ENCODE peak calls at places on chromosomes 4 and X, in four cellular contexts. J is uterus, A is endodermal cell, L is mesendoderm. N is an unnamed sample.

GRCh38 chrX:63258144-63258543 is 93.0 kb downstream of the SPIN4 start:
- DNase-seq in J (no peak), L (no peak), A (no peak), N (no peak)

GRCh38 chr4:89110541-89110985 is 770 bp upstream of the TIGD2 start:
- DNase-seq in J (no peak), L (peak), A (peak), N (peak)

GRCh38 chrX:113644426-113644825 is 803.8 kb upstream of the AMOT start:
- DNase-seq in J (no peak), A (no peak), L (no peak), N (no peak)

GRCh38 chr4:27616166-27616565 is 755.5 kb downstream of the STIM2 start:
- DNase-seq in L (no peak), A (no peak), J (no peak), N (no peak)

GRCh38 chr4:154908168-154908567 is 127.1 kb downstream of the RBM46 start:
- DNase-seq in A (no peak), L (no peak), J (no peak), N (no peak)

GRCh38 chr4:8911311-8912088 is 39.9 kb upstream of the HMX1 start:
- DNase-seq in L (no peak), A (peak), J (no peak), N (peak)

GRCh38 chrX:110665636-110666035 is 130.0 kb downstream of the CHRDL1 start:
- DNase-seq in A (peak), J (no peak), L (peak), N (no peak)

GRCh38 chr4:21780158-21780557 is 168.4 kb downstream of the KCNIP4 start:
- DNase-seq in A (no peak), J (no peak), L (no peak), N (no peak)

GRCh38 chr4:40197879-40198689 is 1.3 kb downstream of the RHOH start:
- DNase-seq in A (no peak), J (no peak), L (peak), N (no peak)

GRCh38 chrX:106874075-106874474 is 29.1 kb downstream of the RIPPLY1 start:
- DNase-seq in A (no peak), J (no peak), L (peak), N (no peak)

GRCh38 chrX:44903107-44903506 is 30.1 kb downstream of the KDM6A start:
- DNase-seq in A (no peak), L (peak), J (no peak), N (no peak)

GRCh38 chrX:10157032-10157341 is 212 bp downstream of the CLCN4 start:
- DNase-seq in L (no peak), A (no peak), J (no peak), N (no peak)

GRCh38 chrX:24332868-24333267 is 19.0 kb upstream of the SUPT20HL2 start:
- DNase-seq in J (no peak), L (no peak), A (no peak), N (no peak)

GRCh38 chrX:499870-500364 is 113.2 kb upstream of the PPP2R3B start:
- DNase-seq in L (no peak), J (no peak), A (peak), N (no peak)

GRCh38 chr4:57214654-57215411 is 104.6 kb upstream of the IGFBP7 start:
- DNase-seq in J (no peak), L (no peak), A (no peak), N (no peak)

GRCh38 chr4:119027815-119028214 is 107.8 kb upstream of the MYOZ2 start:
- DNase-seq in L (no peak), A (no peak), J (no peak), N (no peak)
- H3K4me3 ChIP-seq in L (no peak), A (no peak), J (peak), N (peak)

GRCh38 chr4:140238353-140239041 is 84.5 kb upstream of the MAML3 start:
- DNase-seq in J (peak), L (peak), A (peak), N (peak)

GRCh38 chr4:140240237-140240636 is 86.3 kb upstream of the MAML3 start:
- DNase-seq in J (no peak), A (no peak), L (no peak), N (no peak)

GRCh38 chr4:140237616-140238352 is 83.8 kb upstream of the MAML3 start:
- DNase-seq in L (peak), J (peak), A (peak), N (peak)

GRCh38 chr4:140236649-140237160 is 82.7 kb upstream of the MAML3 start:
- DNase-seq in J (no peak), A (no peak), L (no peak), N (no peak)

DNA sequence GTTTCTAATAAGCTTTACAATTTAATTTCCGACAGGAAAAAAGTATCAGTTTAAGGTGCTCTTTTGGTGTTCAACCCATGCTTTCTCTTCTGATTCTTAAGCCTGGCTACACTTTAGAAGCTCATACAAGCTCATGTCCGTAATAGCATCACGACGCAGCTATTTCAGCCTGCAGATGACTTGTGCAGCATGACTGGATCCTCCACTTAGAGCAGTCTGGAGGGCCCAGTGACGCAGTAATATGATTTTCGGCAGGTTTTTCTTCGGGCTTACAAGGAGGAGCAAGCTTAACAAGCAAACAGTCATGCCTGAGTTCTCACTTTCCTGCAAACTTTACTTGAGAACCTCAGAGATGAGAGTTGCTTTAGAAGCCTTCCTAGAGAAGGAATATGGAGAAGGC is 85.3 kb upstream of the MAML3 start:
- DNase-seq in J (no peak), A (no peak), L (no peak), N (no peak)
- H3K27ac ChIP-seq in J (no peak), A (no peak), L (no peak), N (peak)

GRCh38 chrX:108349210-108349609 is 89.0 kb downstream of the COL4A6 start:
- DNase-seq in A (no peak), J (no peak), L (no peak), N (no peak)
- H3K4me3 ChIP-seq in A (no peak), J (no peak), L (no peak), N (no peak)

GRCh38 chr4:7016086-7016485 is 27.1 kb upstream of the TADA2B start:
- DNase-seq in L (no peak), A (no peak), J (no peak), N (no peak)
- H3K27ac ChIP-seq in L (no peak), A (no peak), J (no peak), N (no peak)

GRCh38 chr4:1708581-1708980 is 3.5 kb downstream of the SLBP start:
- DNase-seq in A (no peak), L (no peak), J (no peak), N (no peak)
- H3K4me3 ChIP-seq in A (peak), L (no peak), J (no peak), N (no peak)

GRCh38 chr4:5137927-5138326 is 86.6 kb downstream of the STK32B start:
- DNase-seq in A (no peak), J (no peak), L (no peak), N (no peak)

GRCh38 chr4:5138389-5138788 is 87.1 kb downstream of the STK32B start:
- DNase-seq in J (no peak), L (no peak), A (no peak), N (no peak)

GRCh38 chr4:5134620-5135019 is 83.3 kb downstream of the STK32B start:
- DNase-seq in L (no peak), A (no peak), J (no peak), N (no peak)

GRCh38 chr4:5139141-5139540 is 87.9 kb downstream of the STK32B start:
- DNase-seq in A (no peak), J (no peak), L (no peak), N (no peak)

DNA sequence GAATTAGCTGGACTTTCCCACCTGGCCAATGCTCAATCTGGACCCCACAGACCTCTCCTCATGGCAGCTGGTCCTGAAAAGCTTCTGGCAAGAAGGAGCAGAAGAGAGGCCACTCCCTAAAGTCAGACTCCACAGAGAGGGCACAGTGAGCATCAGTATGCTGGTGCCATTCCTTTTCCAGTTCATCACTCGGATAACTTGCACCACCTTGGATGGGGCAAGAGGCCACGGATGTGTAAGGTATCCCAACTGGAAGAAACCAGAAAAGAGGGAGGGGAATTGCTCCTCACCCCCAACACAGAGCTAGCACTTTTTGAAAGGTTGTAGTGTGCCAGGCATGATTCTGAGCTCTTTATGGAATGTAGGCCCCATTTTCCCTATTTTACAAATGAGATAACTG is 85.9 kb downstream of the STK32B start:
- DNase-seq in A (no peak), J (no peak), L (no peak), N (no peak)
- H3K27ac ChIP-seq in A (no peak), J (no peak), L (no peak), N (no peak)

GRCh38 chr4:26081795-26082498 is 167.9 kb downstream of the SMIM20 start:
- DNase-seq in L (peak), J (no peak), A (no peak), N (no peak)
- H3K4me3 ChIP-seq in L (no peak), J (no peak), A (no peak), N (no peak)